ENCODE peak calls at places on chromosomes 3 and 15, in nine cellular contexts. A, G, P, L, B, M, C, R and F are unnamed samples.

GRCh38 chr3:42369304-42369703 is 41.1 kb downstream of the LYZL4 start:
- DNase-seq in A (peak), G (peak), P (no peak), L (no peak), B (no peak), M (peak), C (peak), R (peak), F (no peak)

GRCh38 chr15:68735610-68736009 is 85.1 kb downstream of the ANP32A start:
- DNase-seq in A (no peak), G (no peak), P (no peak), L (no peak), B (no peak), M (no peak), C (no peak), R (no peak), F (no peak)

GRCh38 chr15:39781967-39782292 is 711 bp downstream of the FSIP1 start:
- DNase-seq in A (no peak), G (no peak), P (no peak), L (no peak), B (no peak), M (no peak), C (no peak), R (no peak), F (no peak)

GRCh38 chr15:77024273-77025065 is 29.5 kb downstream of the PSTPIP1 start:
- DNase-seq in A (peak), G (no peak), P (peak), L (peak), B (peak), M (peak), C (peak), R (peak), F (peak)

GRCh38 chr3:29454326-29454725 is 173.5 kb downstream of the RBMS3 start:
- DNase-seq in A (no peak), G (no peak), P (no peak), L (no peak), B (no peak), M (no peak), C (no peak), R (no peak), F (no peak)

GRCh38 chr3:125141596-125142417 is 70.7 kb downstream of the SLC12A8 start:
- DNase-seq in A (peak), G (no peak), P (peak), L (peak), B (no peak), M (peak), C (peak), R (peak), F (no peak)

GRCh38 chr3:9638147-9638546 is 11.2 kb upstream of the MTMR14 start:
- DNase-seq in A (no peak), G (no peak), P (no peak), L (no peak), B (no peak), M (no peak), C (no peak), R (no peak), F (no peak)

GRCh38 chr15:76107169-76107568 is 47.4 kb downstream of the TMEM266 start:
- DNase-seq in A (no peak), G (no peak), P (no peak), L (no peak), B (peak), M (no peak), C (no peak), R (no peak), F (peak)

GRCh38 chr3:123757281-123757940 is 126.7 kb downstream of the MYLK start:
- DNase-seq in A (no peak), G (no peak), P (no peak), L (peak), B (no peak), M (no peak), C (no peak), R (no peak), F (peak)

GRCh38 chr3:187041362-187042061 is 97.8 kb downstream of the RPL39L start:
- DNase-seq in A (peak), G (peak), P (no peak), L (no peak), B (no peak), M (peak), C (no peak), R (no peak), F (no peak)

GRCh38 chr3:21042184-21042583 is 708.8 kb downstream of the ZNF385D start:
- DNase-seq in A (no peak), G (no peak), P (no peak), L (no peak), B (no peak), M (no peak), C (no peak), R (no peak), F (no peak)

GRCh38 chr3:129594907-129595390 is 11.5 kb downstream of the PLXND1 start:
- DNase-seq in A (no peak), G (no peak), P (no peak), L (no peak), B (no peak), M (no peak), C (no peak), R (no peak), F (no peak)

GRCh38 chr3:129595544-129596193 is 10.8 kb downstream of the PLXND1 start:
- DNase-seq in A (no peak), G (no peak), P (no peak), L (no peak), B (no peak), M (no peak), C (no peak), R (no peak), F (peak)

GRCh38 chr3:129597087-129597791 is 9.2 kb downstream of the PLXND1 start:
- DNase-seq in A (no peak), G (peak), P (no peak), L (no peak), B (no peak), M (no peak), C (no peak), R (no peak), F (peak)

GRCh38 chr3:129597792-129598381 is 8.6 kb downstream of the PLXND1 start:
- DNase-seq in A (no peak), G (no peak), P (no peak), L (no peak), B (no peak), M (no peak), C (no peak), R (no peak), F (no peak)

DNA sequence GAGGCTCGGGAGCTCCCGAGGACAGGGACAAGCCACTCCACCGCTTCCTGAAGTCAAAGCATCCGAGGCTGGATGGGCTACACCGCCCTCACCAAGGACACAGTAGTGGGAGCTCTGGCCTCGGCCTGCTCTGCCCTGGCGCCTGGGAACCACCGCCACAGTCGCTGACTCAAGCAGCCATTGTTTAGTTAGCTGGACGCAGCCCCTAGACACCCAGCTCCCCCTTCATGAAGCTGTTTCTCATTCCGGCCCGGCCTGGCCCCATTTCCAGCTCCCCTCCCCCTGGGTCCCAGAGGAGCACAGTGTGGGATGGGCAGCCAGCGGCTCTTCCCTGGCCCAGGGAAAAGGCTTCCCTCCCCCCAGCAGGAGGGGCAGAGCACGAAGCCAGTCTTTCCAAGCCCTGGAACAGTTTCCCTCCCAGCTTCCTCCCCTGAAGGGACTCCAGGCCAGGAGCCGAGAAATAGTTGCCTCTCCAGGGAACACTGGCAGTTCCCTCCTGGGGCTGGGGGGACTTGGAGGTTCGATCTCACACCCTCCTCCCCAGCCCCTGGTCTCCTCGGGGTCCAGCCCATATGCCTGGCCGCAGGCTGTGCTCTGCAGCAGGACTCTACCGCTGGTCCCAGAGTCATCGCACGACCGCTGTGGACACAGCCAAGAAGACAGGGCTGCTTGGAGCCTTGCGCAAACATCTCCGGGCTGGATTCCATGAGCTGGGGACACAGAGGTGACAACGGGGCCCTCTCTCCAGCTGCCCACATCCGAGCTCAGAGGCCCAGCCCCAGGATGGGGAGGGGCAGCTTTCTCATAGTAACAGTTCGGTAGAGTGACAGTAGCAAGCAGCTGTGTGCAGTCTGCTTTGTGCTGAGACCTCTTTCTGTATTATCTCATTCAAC is 10.0 kb downstream of the PLXND1 start:
- DNase-seq in A (peak), G (peak), P (peak), L (peak), B (peak), M (no peak), C (peak), R (no peak), F (peak)
- H3K4me3 ChIP-seq in A (peak), G (peak), P (peak), L (peak), B (no peak), M (no peak), C (no peak), R (no peak), F (peak)

GRCh38 chr3:170421758-170422157 is 3.1 kb downstream of the CLDN11 start:
- DNase-seq in A (no peak), G (no peak), P (no peak), L (no peak), B (no peak), M (no peak), C (no peak), R (no peak), F (no peak)
- H3K4me3 ChIP-seq in A (peak), G (peak), P (peak), L (peak), B (no peak), M (no peak), C (no peak), R (no peak), F (no peak)

DNA sequence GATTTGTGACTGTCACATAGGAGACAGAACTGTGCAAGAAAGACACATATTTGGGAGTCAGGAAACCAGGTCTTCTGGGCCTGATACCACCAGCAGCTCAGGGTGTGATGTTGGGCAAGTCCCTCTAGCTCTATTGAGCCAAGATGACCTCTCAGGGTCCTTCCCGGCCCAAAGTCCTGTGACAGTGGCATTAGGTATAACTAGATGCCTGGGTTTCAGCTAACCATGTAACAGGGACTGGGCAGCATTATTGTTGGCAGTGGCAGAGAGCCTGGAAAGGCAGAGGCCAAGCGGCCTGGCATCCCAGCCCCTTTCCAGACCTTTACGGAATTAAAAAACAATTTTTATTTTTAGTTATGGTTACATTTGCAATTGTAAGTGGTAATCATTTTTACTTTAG is 10.4 kb downstream of the LIMD1 start:
- DNase-seq in A (no peak), G (no peak), P (no peak), L (no peak), B (no peak), M (no peak), C (no peak), R (no peak), F (no peak)
- H3K4me3 ChIP-seq in A (no peak), G (no peak), P (no peak), L (no peak), B (no peak), M (no peak), C (no peak), R (no peak), F (no peak)

DNA sequence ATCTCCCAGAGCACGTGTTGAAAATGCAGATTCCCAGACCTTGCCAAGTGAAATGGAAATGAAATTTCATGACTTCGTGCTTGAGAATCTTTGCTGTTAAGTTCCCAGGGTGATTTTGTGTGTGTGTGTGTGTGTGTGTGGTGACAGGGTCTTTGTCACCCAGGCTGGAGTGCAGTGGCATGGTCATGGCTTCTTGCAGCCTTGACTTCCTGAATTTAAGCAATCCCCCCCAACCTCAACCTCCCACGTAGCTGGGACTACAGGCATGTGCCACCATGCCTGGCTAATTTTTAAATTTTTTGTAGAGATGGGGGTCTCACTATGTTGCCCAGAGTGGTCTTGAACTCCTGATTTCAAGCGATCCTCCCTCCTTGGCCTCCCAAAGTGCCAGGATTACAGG is 2.4 kb upstream of the INTS14 start:
- DNase-seq in A (no peak), G (no peak), P (no peak), L (no peak), B (no peak), M (no peak), C (no peak), R (no peak), F (no peak)
- H3K4me3 ChIP-seq in A (no peak), G (no peak), P (no peak), L (no peak), B (no peak), M (no peak), C (no peak), R (no peak), F (no peak)